ENCODE peak calls at places on chromosomes 4 and X, in four cellular contexts. N is fibroblast of the aortic adventitia, J is neuronal stem cell, P is GM13977. T is an unnamed sample.

GRCh38 chr4:158750379-158750778 is 18.4 kb upstream of the FNIP2 start:
- DNase-seq in N (peak), J (no peak), P (no peak), T (no peak)

GRCh38 chr4:153402366-153402765 is 57.9 kb downstream of the MND1 start:
- DNase-seq in N (no peak), J (no peak), P (no peak), T (no peak)

GRCh38 chr4:150068300-150068699 is 9.9 kb upstream of the DCLK2 start:
- DNase-seq in N (no peak), J (no peak), P (no peak), T (no peak)

GRCh38 chr4:106809083-106809482 is 227.0 kb downstream of the DKK2 start:
- DNase-seq in N (peak), J (no peak), P (no peak), T (no peak)

GRCh38 chr4:172521680-172522079 is 646.9 kb upstream of the GALNT7 start:
- DNase-seq in N (no peak), J (no peak), P (no peak), T (no peak)

GRCh38 chrX:107775734-107776511 is at the start of gene TSC22D3:
- DNase-seq in N (peak), J (no peak), P (peak), T (peak)

GRCh38 chr4:173218411-173219125 is 50.0 kb downstream of the GALNT7 start:
- DNase-seq in N (peak), J (no peak), P (no peak), T (no peak)

GRCh38 chrX:81120270-81120935 is 81.3 kb downstream of the HMGN5 start:
- DNase-seq in N (no peak), J (no peak), P (no peak), T (no peak)

GRCh38 chrX:23742693-23743622 is at the start of gene ACOT9:
- DNase-seq in N (peak), J (peak), P (peak), T (peak)

T was measured in mucosa of gallbladder.